ENCODE peak calls at places on chromosomes 5 and 9, in eight cellular contexts. M is thyroid gland, N is AG04450, E is lung, Y is breast epithelium, O is GM23338, X is heart right ventricle, G is cardiac fibroblast. K is an unnamed sample.

GRCh38 chr5:73544429-73545402 is 20.7 kb downstream of the ANKRA2 start:
- DNase-seq in G (peak), E (peak), N (no peak), X (no peak), O (no peak), M (peak), Y (peak), K (no peak)

GRCh38 chr5:135973323-135974018 is 18.7 kb upstream of the LECT2 start:
- DNase-seq in X (no peak), E (no peak), O (no peak), Y (no peak), G (peak), M (no peak), N (no peak), K (no peak)

GRCh38 chr9:101442248-101443136 is 6.9 kb upstream of the ALDOB start:
- DNase-seq in E (no peak), G (no peak), Y (no peak), M (no peak), N (no peak), O (no peak), X (peak), K (no peak)

GRCh38 chr9:34446468-34446891 is 11.9 kb downstream of the FAM219A start:
- DNase-seq in O (no peak), X (no peak), G (peak), N (no peak), Y (no peak), E (no peak), M (no peak), K (no peak)

GRCh38 chr5:32769711-32770110 is 58.6 kb downstream of the NPR3 start:
- DNase-seq in G (no peak), X (no peak), Y (no peak), N (no peak), E (no peak), M (no peak), O (no peak), K (no peak)

GRCh38 chr5:35285435-35285834 is 55.1 kb upstream of the PRLR start:
- DNase-seq in M (no peak), N (no peak), X (no peak), Y (no peak), O (no peak), E (no peak), G (no peak), K (no peak)

GRCh38 chr5:142141463-142141862 is 32.9 kb downstream of the NDFIP1 start:
- DNase-seq in X (no peak), N (no peak), E (no peak), M (no peak), O (no peak), Y (no peak), G (no peak), K (no peak)

GRCh38 chr5:111463304-111463703 is 49.0 kb downstream of the STARD4 start:
- DNase-seq in E (no peak), M (no peak), O (peak), G (no peak), X (no peak), Y (no peak), N (no peak), K (no peak)

GRCh38 chr5:139149477-139150199 is 48.5 kb downstream of the SIL1 start:
- DNase-seq in X (no peak), G (peak), M (no peak), O (no peak), N (no peak), Y (no peak), E (no peak), K (no peak)

DNA sequence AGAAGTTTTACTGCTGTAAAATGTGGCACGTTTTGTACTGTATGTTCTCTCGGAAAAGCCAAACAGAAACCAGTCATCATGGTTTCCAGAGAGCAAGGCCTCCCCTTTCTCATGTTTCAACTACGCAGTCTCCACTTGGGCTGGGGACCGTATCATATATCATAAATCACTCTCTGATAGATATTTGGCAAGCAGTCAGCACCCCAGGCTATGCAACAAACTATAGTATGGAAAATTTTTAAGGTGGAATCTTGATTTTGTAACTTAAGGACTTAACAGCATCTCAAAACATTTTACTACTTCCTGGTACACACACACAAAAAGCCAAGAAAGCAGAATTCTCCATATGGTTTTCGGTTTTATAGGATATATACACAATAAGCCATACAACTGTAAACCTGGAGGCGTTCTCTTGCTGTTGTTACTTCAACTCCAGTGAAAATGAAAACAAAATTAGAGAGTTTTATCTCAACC is 283.6 kb downstream of the NFIB start:
- DNase-seq in X (no peak), N (peak), O (no peak), Y (no peak), E (no peak), G (peak), M (no peak), K (peak)
- H3K4me3 ChIP-seq in X (peak), N (peak), O (no peak), Y (no peak), E (no peak), G (no peak), M (no peak), K (peak)

DNA sequence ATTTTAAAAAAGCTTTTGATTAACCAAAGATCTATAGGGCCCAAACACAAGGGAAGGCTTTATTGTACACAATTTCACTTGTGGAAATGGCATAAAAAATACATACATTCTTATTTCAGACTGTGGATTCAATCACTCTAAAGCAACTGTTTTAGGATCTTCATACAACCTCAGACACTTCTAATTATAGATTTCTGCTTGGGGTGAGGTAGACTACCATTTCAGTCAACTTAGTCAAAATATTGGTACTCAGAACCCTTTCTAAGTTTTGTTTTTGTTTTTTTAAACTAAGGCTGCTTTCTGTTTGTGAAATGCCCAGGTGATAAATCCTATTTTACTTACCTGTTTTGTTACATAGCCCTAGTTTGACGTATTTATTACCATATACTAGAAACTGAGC is 284.5 kb upstream of the RASA1 start:
- DNase-seq in Y (no peak), N (no peak), X (no peak), G (no peak), O (no peak), E (no peak), M (no peak), K (no peak)
- H3K4me3 ChIP-seq in Y (no peak), N (no peak), X (no peak), G (no peak), O (no peak), E (no peak), M (no peak), K (no peak)

GRCh38 chr9:95043826-95044225 is 273.7 kb downstream of the FANCC start:
- DNase-seq in G (no peak), Y (no peak), E (no peak), X (no peak), N (no peak), M (no peak), O (no peak), K (no peak)

GRCh38 chr9:95048225-95049087 is 269.1 kb downstream of the FANCC start:
- DNase-seq in G (peak), Y (no peak), E (peak), X (peak), O (peak), M (peak), N (no peak), K (no peak)

GRCh38 chr9:95045751-95046150 is 271.8 kb downstream of the FANCC start:
- DNase-seq in G (no peak), E (no peak), M (no peak), X (no peak), O (peak), N (no peak), Y (no peak), K (no peak)

GRCh38 chr9:95047452-95048224 is 269.9 kb downstream of the FANCC start:
- DNase-seq in G (no peak), O (no peak), M (no peak), N (no peak), Y (no peak), E (no peak), X (no peak), K (no peak)

DNA sequence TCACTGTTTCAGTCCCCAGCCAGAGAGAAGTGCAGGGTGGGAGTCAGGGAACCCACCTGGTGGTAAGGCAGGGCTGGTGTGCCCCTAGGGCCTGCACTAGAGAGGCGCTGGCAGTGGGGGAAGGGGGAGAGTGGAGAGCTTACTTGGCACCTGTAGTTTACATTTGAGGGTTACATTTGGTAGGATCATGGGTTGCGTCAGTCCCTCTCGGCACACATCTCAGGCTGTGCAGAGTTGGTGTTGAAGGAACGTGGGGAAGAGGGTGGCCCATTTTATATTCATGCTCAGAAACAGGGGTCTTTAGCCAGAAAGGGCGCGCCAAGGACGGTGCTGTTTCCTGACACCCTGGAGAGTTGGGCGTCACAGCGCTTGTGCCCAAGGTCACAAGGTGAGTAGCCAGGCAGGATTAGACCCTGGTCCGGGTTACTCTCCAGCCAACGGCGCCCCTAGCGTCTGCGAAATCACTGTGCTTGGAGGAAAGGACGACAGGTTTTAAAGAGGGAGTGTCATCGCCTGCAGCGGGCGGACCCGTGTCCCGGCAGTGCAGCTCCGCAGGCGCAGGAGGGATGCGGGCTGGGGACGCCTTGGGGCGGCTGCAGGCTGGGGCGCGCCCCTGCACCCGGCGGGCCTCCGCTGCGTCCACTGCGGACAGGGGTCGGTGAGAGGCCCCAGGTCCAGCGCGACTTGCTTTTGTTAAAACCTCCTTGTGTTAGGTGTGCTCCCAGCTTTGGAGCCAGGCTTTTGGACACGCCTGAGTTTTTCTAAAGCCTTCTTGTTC is 272.6 kb downstream of the FANCC start:
- DNase-seq in X (no peak), Y (no peak), M (peak), E (no peak), O (peak), N (no peak), G (no peak), K (no peak)
- H3K4me3 ChIP-seq in X (peak), Y (no peak), M (no peak), E (no peak), O (peak), N (no peak), G (no peak), K (no peak)

DNA sequence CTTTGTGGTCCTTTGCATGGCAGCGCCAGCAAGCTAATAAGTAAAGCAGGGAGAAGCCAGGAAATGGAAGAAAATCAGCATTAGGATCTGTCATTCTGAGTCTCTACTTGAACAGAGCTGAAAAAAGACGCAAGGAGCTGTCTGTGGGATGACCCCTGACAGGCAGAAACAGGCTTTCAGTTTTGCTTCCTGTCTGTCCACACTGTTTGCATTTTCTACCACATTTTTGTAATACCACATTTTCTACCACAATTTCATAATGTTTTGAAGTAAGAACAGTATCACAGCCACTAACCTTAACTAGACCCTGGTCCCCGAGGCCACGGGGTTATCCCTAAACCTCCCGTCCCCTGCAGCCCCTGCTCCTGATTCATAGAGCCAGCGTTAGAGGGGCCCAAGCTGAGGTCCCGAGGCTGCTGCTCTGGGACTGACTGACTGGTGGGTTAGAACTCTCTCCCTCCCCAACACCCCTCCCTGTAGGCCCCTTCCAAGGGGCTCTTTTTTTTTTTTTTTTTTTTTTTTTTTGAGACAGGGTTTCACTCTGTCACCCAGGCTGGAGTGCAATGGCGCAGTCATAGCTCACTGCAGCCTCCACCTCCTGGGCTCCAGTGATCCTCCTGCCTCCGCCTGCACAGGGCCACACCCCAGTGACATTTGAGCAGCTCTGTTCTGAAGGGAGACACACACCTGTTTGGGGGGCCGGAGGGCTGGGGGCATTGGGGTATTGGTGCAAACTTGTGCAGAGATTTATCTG is 4.0 kb upstream of the CLIC3 start:
- DNase-seq in N (peak), X (no peak), G (peak), Y (no peak), E (no peak), M (no peak), O (no peak), K (peak)
- H3K4me3 ChIP-seq in N (no peak), X (no peak), G (no peak), Y (no peak), E (no peak), M (no peak), O (no peak), K (no peak)

GRCh38 chr5:129903466-129904101 is 681 bp upstream of the CHSY3 start:
- DNase-seq in E (no peak), Y (no peak), G (no peak), M (no peak), N (no peak), O (peak), X (no peak), K (no peak)

GRCh38 chr5:129904667-129905466 is 602 bp downstream of the CHSY3 start:
- DNase-seq in E (peak), N (no peak), O (peak), X (peak), M (peak), G (peak), Y (no peak), K (no peak)

GRCh38 chr5:129904102-129904666 is at the start of gene CHSY3:
- DNase-seq in O (peak), E (peak), G (peak), N (peak), Y (peak), M (peak), X (peak), K (peak)

GRCh38 chr5:129906177-129906887 is 2.1 kb downstream of the CHSY3 start:
- DNase-seq in X (peak), M (peak), N (no peak), E (no peak), Y (no peak), O (peak), G (peak), K (peak)

DNA sequence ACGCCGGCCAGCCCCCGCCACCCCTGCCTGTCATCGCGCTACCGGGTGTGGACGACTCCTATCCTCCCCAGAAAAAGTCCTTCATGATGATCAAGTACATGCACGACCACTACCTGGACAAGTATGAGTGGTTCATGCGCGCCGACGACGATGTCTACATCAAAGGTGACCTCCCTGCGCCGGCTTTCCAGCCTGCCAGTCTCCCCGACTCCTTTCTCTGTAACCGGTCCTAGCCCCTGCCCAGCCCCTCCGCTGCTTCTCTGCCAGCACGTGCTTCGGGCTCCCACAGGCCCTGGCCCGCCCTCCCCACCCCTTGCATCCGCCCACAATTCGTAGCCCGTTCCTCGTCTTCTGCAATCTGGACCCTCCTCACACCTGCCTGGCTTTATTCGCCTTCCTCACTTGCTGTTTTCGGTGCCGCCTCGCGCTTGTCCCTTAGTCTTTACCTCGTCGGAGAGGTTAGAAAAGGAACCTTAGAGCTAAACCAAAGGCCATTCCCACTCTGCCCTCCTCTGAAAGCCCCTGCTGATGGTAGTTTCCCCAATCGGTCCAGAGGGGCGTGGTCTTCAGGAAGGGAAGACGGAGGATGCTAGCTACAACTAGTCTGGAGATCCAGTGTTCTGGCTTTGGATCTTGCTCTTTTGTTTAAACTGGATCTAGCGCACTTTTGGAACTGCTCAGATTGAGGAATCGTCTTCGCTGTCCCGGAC is 1.4 kb downstream of the CHSY3 start:
- DNase-seq in E (no peak), M (peak), G (peak), O (peak), Y (no peak), X (peak), N (no peak), K (no peak)
- H3K4me3 ChIP-seq in E (peak), M (peak), G (peak), O (peak), Y (peak), X (peak), N (peak), K (peak)

K was measured in astrocyte of the cerebellum.